ENCODE peak calls at places on chromosomes 12 and 14, in eight cellular contexts. U, X, A, P, K, M, L and T are unnamed samples.

GRCh38 chr12:12240671-12241345 is 26.0 kb downstream of the LRP6 start:
- DNase-seq in U (no peak), X (no peak), A (no peak), P (peak), K (no peak), M (no peak), L (peak), T (no peak)

GRCh38 chr12:88063375-88063774 is 34.2 kb upstream of the C12orf50 start:
- DNase-seq in U (no peak), X (no peak), A (peak), P (no peak), K (no peak), M (no peak), L (peak), T (no peak)

GRCh38 chr12:22231836-22232235 is 102.7 kb downstream of the ST8SIA1 start:
- DNase-seq in U (no peak), X (no peak), A (peak), P (no peak), K (no peak), M (no peak), L (peak), T (no peak)

GRCh38 chr12:43979450-43979849 is 143.6 kb downstream of the TMEM117 start:
- DNase-seq in U (no peak), X (no peak), A (no peak), P (no peak), K (no peak), M (no peak), L (no peak), T (no peak)

GRCh38 chr14:104473649-104474574 is 105.7 kb upstream of the C14orf180 start:
- DNase-seq in U (no peak), X (no peak), A (no peak), P (no peak), K (no peak), M (no peak), L (no peak), T (no peak)

GRCh38 chr14:54001189-54001878 is 44.7 kb upstream of the BMP4 start:
- DNase-seq in U (no peak), X (no peak), A (peak), P (no peak), K (no peak), M (no peak), L (no peak), T (no peak)

GRCh38 chr12:116483959-116484699 is 75.1 kb upstream of the MAP1LC3B2 start:
- DNase-seq in U (no peak), X (no peak), A (no peak), P (no peak), K (no peak), M (peak), L (no peak), T (no peak)

GRCh38 chr12:51820721-51821422 is 27.6 kb downstream of the FIGNL2 start:
- DNase-seq in U (peak), X (peak), A (no peak), P (no peak), K (peak), M (peak), L (peak), T (no peak)

GRCh38 chr12:127582074-127582473 is 684.9 kb upstream of the TMEM132C start:
- DNase-seq in U (no peak), X (no peak), A (no peak), P (peak), K (no peak), M (no peak), L (no peak), T (no peak)

GRCh38 chr14:100864960-100865681 is 38.4 kb downstream of the RTL1 start:
- DNase-seq in U (no peak), X (no peak), A (no peak), P (peak), K (no peak), M (no peak), L (no peak), T (no peak)

GRCh38 chr12:31506907-31507306 is 84.0 kb downstream of the DENND5B start:
- DNase-seq in U (no peak), X (no peak), A (peak), P (peak), K (no peak), M (no peak), L (peak), T (no peak)

GRCh38 chr12:6779667-6780459 is 7.5 kb downstream of the LAG3 start:
- DNase-seq in U (no peak), X (peak), A (no peak), P (no peak), K (no peak), M (no peak), L (no peak), T (no peak)

GRCh38 chr14:35088514-35088913 is 33.3 kb downstream of the PPP2R3C start:
- DNase-seq in U (no peak), X (peak), A (peak), P (no peak), K (no peak), M (no peak), L (no peak), T (no peak)

GRCh38 chr12:65867428-65867827 is 43.1 kb downstream of the HMGA2 start:
- DNase-seq in U (no peak), X (no peak), A (peak), P (peak), K (no peak), M (no peak), L (peak), T (no peak)

GRCh38 chr12:68559246-68559645 is 51.5 kb upstream of the RAP1B start:
- DNase-seq in U (no peak), X (no peak), A (peak), P (peak), K (no peak), M (no peak), L (peak), T (no peak)

GRCh38 chr12:30997685-30998440 is 71.3 kb downstream of the TSPAN11 start:
- DNase-seq in U (no peak), X (no peak), A (no peak), P (no peak), K (no peak), M (no peak), L (no peak), T (no peak)

GRCh38 chr14:58362798-58363412 is 32.8 kb upstream of the TOMM20L start:
- DNase-seq in U (peak), X (peak), A (peak), P (peak), K (no peak), M (no peak), L (peak), T (no peak)

GRCh38 chr12:53677612-53678133 is 1.8 kb upstream of the ATP5MC2 start:
- DNase-seq in U (no peak), X (no peak), A (no peak), P (no peak), K (no peak), M (no peak), L (no peak), T (no peak)

GRCh38 chr14:90627478-90627877 is 188.8 kb downstream of the TTC7B start:
- DNase-seq in U (no peak), X (no peak), A (no peak), P (no peak), K (no peak), M (no peak), L (no peak), T (no peak)

GRCh38 chr14:21084988-21085853 is 13.2 kb downstream of the ZNF219 start:
- DNase-seq in U (no peak), X (no peak), A (peak), P (peak), K (no peak), M (no peak), L (peak), T (no peak)

GRCh38 chr14:32342151-32342853 is 13.2 kb downstream of the AKAP6 start:
- DNase-seq in U (no peak), X (no peak), A (no peak), P (no peak), K (no peak), M (no peak), L (no peak), T (no peak)

GRCh38 chr12:55972045-55972843 is 1.6 kb upstream of the RAB5B start:
- DNase-seq in U (no peak), X (peak), A (peak), P (peak), K (no peak), M (no peak), L (peak), T (no peak)

GRCh38 chr14:50417853-50418252 is 21.2 kb upstream of the CDKL1 start:
- DNase-seq in U (no peak), X (no peak), A (no peak), P (peak), K (no peak), M (no peak), L (peak), T (no peak)

GRCh38 chr12:46390881-46391280 is 18.3 kb upstream of the SLC38A2 start:
- DNase-seq in U (no peak), X (no peak), A (no peak), P (no peak), K (no peak), M (no peak), L (no peak), T (no peak)

GRCh38 chr12:113683566-113683965 is 211.9 kb upstream of the LHX5 start:
- DNase-seq in U (peak), X (no peak), A (no peak), P (no peak), K (no peak), M (no peak), L (no peak), T (no peak)

GRCh38 chr12:79925492-79925891 is 9.4 kb downstream of the PPP1R12A start:
- DNase-seq in U (no peak), X (no peak), A (no peak), P (no peak), K (no peak), M (no peak), L (peak), T (no peak)

GRCh38 chr14:59107819-59108218 is 80.6 kb upstream of the DAAM1 start:
- DNase-seq in U (peak), X (no peak), A (no peak), P (no peak), K (no peak), M (no peak), L (no peak), T (peak)

GRCh38 chr14:23076785-23077408 is 18.0 kb downstream of the ACIN1 start:
- DNase-seq in U (no peak), X (no peak), A (peak), P (peak), K (no peak), M (no peak), L (peak), T (no peak)

GRCh38 chr14:37598085-37598972 is 2.9 kb downstream of the TTC6 start:
- DNase-seq in U (peak), X (no peak), A (no peak), P (no peak), K (no peak), M (no peak), L (no peak), T (no peak)

GRCh38 chr12:47509398-47509851 is 196.4 kb downstream of the RPAP3 start:
- DNase-seq in U (no peak), X (no peak), A (peak), P (peak), K (no peak), M (no peak), L (peak), T (no peak)

GRCh38 chr14:72615511-72616121 is 278.3 kb downstream of the DPF3 start:
- DNase-seq in U (no peak), X (no peak), A (peak), P (peak), K (no peak), M (no peak), L (peak), T (no peak)

GRCh38 chr14:91911474-91912032 is 35.9 kb downstream of the FBLN5 start:
- DNase-seq in U (no peak), X (peak), A (peak), P (peak), K (no peak), M (no peak), L (peak), T (no peak)

GRCh38 chr12:85877459-85877858 is 3.4 kb downstream of the NTS start:
- DNase-seq in U (no peak), X (no peak), A (no peak), P (no peak), K (no peak), M (no peak), L (no peak), T (no peak)

GRCh38 chr14:68809524-68809923 is 16.7 kb upstream of the ZFP36L1 start:
- DNase-seq in U (no peak), X (no peak), A (no peak), P (no peak), K (no peak), M (peak), L (no peak), T (no peak)

GRCh38 chr12:71786840-71787239 is 32.2 kb downstream of the RAB21 start:
- DNase-seq in U (no peak), X (no peak), A (no peak), P (no peak), K (no peak), M (no peak), L (no peak), T (no peak)

GRCh38 chr14:53389207-53389606 is 236.1 kb upstream of the DDHD1 start:
- DNase-seq in U (no peak), X (no peak), A (peak), P (peak), K (no peak), M (no peak), L (peak), T (no peak)